ENCODE peak calls at places on chromosomes 5 and 9, in six cellular contexts. D, E, U, P, I and Z are unnamed samples.

GRCh38 chr9:98185611-98186171 is 6.7 kb downstream of the CORO2A start:
- DNase-seq in D (no peak), E (no peak), U (no peak), P (peak; percentile 31), I (peak; percentile 10), Z (no peak)

GRCh38 chr5:64165160-64165499 is 513 bp upstream of the RNF180 start:
- DNase-seq in D (no peak), E (no peak), U (peak; percentile 38), P (no peak), I (no peak), Z (no peak)

GRCh38 chr5:66113160-66113559 is 30.9 kb upstream of the SREK1 start:
- DNase-seq in D (no peak), E (peak; percentile 64), U (peak; percentile 62), P (peak; percentile 29), I (peak; percentile 61), Z (peak; percentile 64)

GRCh38 chr5:50786073-50786472 is 119.6 kb downstream of the PARP8 start:
- DNase-seq in D (no peak), E (peak; percentile 19), U (no peak), P (peak; percentile 6), I (peak; percentile 1), Z (peak; percentile 30)

GRCh38 chr5:140239939-140240700 is 62.8 kb downstream of the PFDN1 start:
- DNase-seq in D (peak; percentile 66), E (peak; percentile 57), U (peak; percentile 69), P (peak; percentile 74), I (peak; percentile 73), Z (peak; percentile 74)

GRCh38 chr5:124080256-124080655 is 568.3 kb downstream of the CSNK1G3 start:
- DNase-seq in D (no peak), E (no peak), U (peak; percentile 51), P (no peak), I (no peak), Z (peak; percentile 45)

GRCh38 chr9:7104625-7105024 is 346.9 kb downstream of the KDM4C start:
- DNase-seq in D (no peak), E (no peak), U (no peak), P (no peak), I (no peak), Z (no peak)

GRCh38 chr5:41835625-41836024 is 34.6 kb downstream of the OXCT1 start:
- DNase-seq in D (no peak), E (peak; percentile 82), U (peak; percentile 81), P (peak; percentile 73), I (peak; percentile 78), Z (peak; percentile 70)

GRCh38 chr5:7415123-7415522 is 19.2 kb downstream of the ADCY2 start:
- DNase-seq in D (no peak), E (no peak), U (no peak), P (no peak), I (no peak), Z (no peak)

GRCh38 chr5:133508845-133509741 is 103.2 kb downstream of the FSTL4 start:
- DNase-seq in D (no peak), E (no peak), U (no peak), P (no peak), I (no peak), Z (no peak)

GRCh38 chr5:128962211-128962610 is 3.1 kb upstream of the SLC27A6 start:
- DNase-seq in D (no peak), E (no peak), U (no peak), P (no peak), I (no peak), Z (no peak)

GRCh38 chr9:92035146-92035545 is 80.1 kb downstream of the SPTLC1 start:
- DNase-seq in D (no peak), E (peak; percentile 76), U (no peak), P (peak; percentile 65), I (peak; percentile 39), Z (no peak)

GRCh38 chr5:162429161-162429560 is 361.6 kb downstream of the GABRG2 start:
- DNase-seq in D (no peak), E (no peak), U (no peak), P (no peak), I (no peak), Z (no peak)

GRCh38 chr5:74075496-74075895 is 449.5 kb downstream of the ARHGEF28 start:
- DNase-seq in D (no peak), E (no peak), U (no peak), P (no peak), I (no peak), Z (no peak)

GRCh38 chr9:81689343-81690175 is at the start of gene TLE1:
- DNase-seq in D (peak; percentile 99), E (peak; percentile 99), U (peak; percentile 97), P (peak; percentile 100), I (peak; percentile 100), Z (peak; percentile 100)

GRCh38 chr5:43643750-43644149 is 40.8 kb downstream of the NNT start:
- DNase-seq in D (no peak), E (no peak), U (no peak), P (no peak), I (no peak), Z (no peak)

GRCh38 chr5:112640495-112640894 is 97.2 kb upstream of the APC start:
- DNase-seq in D (no peak), E (peak; percentile 41), U (no peak), P (no peak), I (no peak), Z (no peak)

GRCh38 chr9:131727184-131727785 is 12.6 kb downstream of the RAPGEF1 start:
- DNase-seq in D (no peak), E (peak; percentile 48), U (no peak), P (peak; percentile 43), I (peak; percentile 48), Z (peak; percentile 81)

GRCh38 chr9:38284768-38285080 is 107.8 kb upstream of the ALDH1B1 start:
- DNase-seq in D (no peak), E (no peak), U (no peak), P (no peak), I (no peak), Z (no peak)

GRCh38 chr5:140546851-140547507 is 483 bp upstream of the EIF4EBP3 start:
- DNase-seq in D (no peak), E (no peak), U (peak; percentile 12), P (no peak), I (no peak), Z (peak; percentile 80)

GRCh38 chr5:141875022-141875740 is 3.0 kb downstream of the PCDH1 start:
- DNase-seq in D (no peak), E (no peak), U (no peak), P (no peak), I (no peak), Z (no peak)

GRCh38 chr9:129235041-129235930 is 57.2 kb upstream of the IER5L start:
- DNase-seq in D (peak; percentile 30), E (no peak), U (no peak), P (no peak), I (no peak), Z (no peak)

GRCh38 chr5:110054240-110054639 is 364.5 kb downstream of the MAN2A1 start:
- DNase-seq in D (no peak), E (peak; percentile 45), U (peak; percentile 82), P (peak; percentile 76), I (peak; percentile 70), Z (peak; percentile 95)

GRCh38 chr5:151886741-151887261 is 37.9 kb downstream of the GLRA1 start:
- DNase-seq in D (no peak), E (peak; percentile 9), U (no peak), P (no peak), I (no peak), Z (no peak)

GRCh38 chr5:91288117-91288516 is 95.0 kb downstream of the ARRDC3 start:
- DNase-seq in D (no peak), E (peak; percentile 76), U (no peak), P (peak; percentile 89), I (peak; percentile 92), Z (peak; percentile 35)

GRCh38 chr5:66247176-66247960 is 103.3 kb downstream of the SREK1 start:
- DNase-seq in D (no peak), E (peak; percentile 86), U (peak; percentile 69), P (peak; percentile 78), I (peak; percentile 83), Z (peak; percentile 87)

GRCh38 chr5:1896602-1897376 is 14.1 kb upstream of the IRX4 start:
- DNase-seq in D (peak; percentile 20), E (no peak), U (no peak), P (no peak), I (no peak), Z (no peak)

DNA sequence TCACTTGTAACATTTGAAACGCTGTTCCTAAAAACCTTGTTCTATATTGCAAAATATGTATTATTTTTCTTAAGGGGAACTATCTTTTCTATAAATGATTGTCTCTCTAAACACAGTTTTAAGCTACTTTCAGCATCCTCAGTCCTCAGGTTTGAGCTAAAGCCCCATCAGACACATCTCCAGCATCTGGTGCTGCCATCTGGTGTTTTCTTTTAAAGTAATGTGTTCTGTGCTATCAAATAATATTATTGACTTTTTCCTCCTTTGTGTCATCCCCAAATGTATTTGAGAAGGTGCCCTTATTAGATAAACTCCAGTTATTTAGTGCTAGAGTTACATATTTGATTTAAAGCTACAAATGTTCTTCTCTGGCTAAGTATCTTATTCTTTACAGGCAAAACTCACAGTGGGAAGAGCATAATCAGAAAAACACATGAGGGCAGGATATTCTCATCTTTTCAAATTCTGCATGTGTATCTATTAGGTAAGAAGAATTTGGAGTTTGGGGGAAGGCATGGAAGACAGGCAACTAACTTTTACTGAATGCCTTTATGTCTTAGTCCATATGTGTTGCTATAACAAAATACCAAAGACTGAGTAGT is 27.5 kb downstream of the ZNF474 start:
- DNase-seq in D (no peak), E (peak; percentile 72), U (peak; percentile 51), P (peak; percentile 68), I (peak; percentile 73), Z (peak; percentile 73)
- TF ChIP-seq CTCF in D (no peak), E (peak; percentile 64), U (peak; percentile 58), P (peak; percentile 53), I (peak; percentile 59), Z (peak; percentile 70)

GRCh38 chr9:11148189-11148588 is 535.4 kb upstream of the PTPRD start:
- DNase-seq in D (no peak), E (no peak), U (no peak), P (no peak), I (no peak), Z (no peak)

GRCh38 chr9:11144750-11145149 is 531.9 kb upstream of the PTPRD start:
- DNase-seq in D (no peak), E (no peak), U (no peak), P (no peak), I (no peak), Z (no peak)

GRCh38 chr9:11142965-11143738 is 530.4 kb upstream of the PTPRD start:
- DNase-seq in D (no peak), E (no peak), U (peak; percentile 7), P (no peak), I (no peak), Z (no peak)

DNA sequence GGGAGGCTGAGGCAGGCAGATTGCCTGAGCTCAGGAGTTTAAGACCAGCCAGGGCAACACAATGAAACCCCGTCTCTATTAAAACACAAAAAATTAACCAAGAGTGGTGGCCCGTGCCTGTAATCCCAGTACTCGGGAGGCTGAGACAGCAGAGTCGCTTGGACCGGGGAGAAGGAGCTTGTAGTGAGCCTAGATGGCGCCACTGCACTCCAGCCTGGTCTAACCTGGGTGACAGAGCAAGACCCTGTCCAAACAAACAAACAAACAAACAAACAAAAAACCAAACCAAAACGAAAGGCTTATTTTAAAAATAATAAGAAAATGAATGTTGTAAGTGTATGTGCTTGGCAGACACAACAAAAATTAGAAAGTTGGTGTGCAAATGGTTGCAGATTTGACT is 536.3 kb upstream of the PTPRD start:
- DNase-seq in D (no peak), E (no peak), U (no peak), P (no peak), I (no peak), Z (peak; percentile 10)
- TF ChIP-seq CTCF in D (no peak), E (no peak), U (peak; percentile 26), P (no peak), I (no peak), Z (no peak)

GRCh38 chr9:121929893-121930875 is 162.9 kb downstream of the TTLL11 start:
- DNase-seq in D (no peak), E (no peak), U (no peak), P (no peak), I (no peak), Z (no peak)
- TF ChIP-seq CTCF in D (no peak), E (peak; percentile 11), U (peak; percentile 16), P (peak; percentile 12), I (peak; percentile 12), Z (no peak)

GRCh38 chr9:99821187-99822095 is at the start of gene NR4A3:
- DNase-seq in D (peak; percentile 96), E (peak; percentile 96), U (peak; percentile 92), P (peak; percentile 99), I (peak; percentile 99), Z (peak; percentile 91)
- TF ChIP-seq CTCF in D (peak; percentile 37), E (peak; percentile 22), U (no peak), P (peak; percentile 15), I (peak; percentile 4), Z (no peak)